ENCODE peak calls at places on chromosomes 11 and 22, in five cellular contexts. U is heart right ventricle, K is PC-3, N is bronchial epithelial cell, B is aorta. W is an unnamed sample. For H3K27me3, the result is how much of the 10 kb centered on the place peaks cover.

GRCh38 chr11:29449280-29450074 is 567.4 kb downstream of the KCNA4 start:
- DNase-seq in U (no peak), B (no peak), N (no peak), K (no peak), W (no peak)

GRCh38 chr11:118928870-118929495 is 3.3 kb upstream of the BCL9L start:
- DNase-seq in K (peak), B (peak), N (no peak), U (peak), W (peak)

GRCh38 chr11:86942212-86942611 is 13.0 kb downstream of the FZD4 start:
- DNase-seq in K (peak), B (no peak), N (no peak), U (no peak), W (no peak)

GRCh38 chr11:33703771-33704170 is 3.1 kb upstream of the C11orf91 start:
- DNase-seq in U (no peak), B (no peak), K (peak), N (peak), W (no peak)

GRCh38 chr11:20161230-20161918 is 1.1 kb upstream of the DBX1 start:
- DNase-seq in K (no peak), N (no peak), U (no peak), B (no peak), W (no peak)

GRCh38 chr11:12981879-12982531 is 27.1 kb upstream of the RASSF10 start:
- DNase-seq in K (no peak), B (no peak), N (peak), U (no peak), W (no peak)

GRCh38 chr11:75311858-75312288 is 39.6 kb downstream of the ARRB1 start:
- DNase-seq in U (peak), K (no peak), B (peak), N (no peak), W (no peak)

GRCh38 chr22:25482868-25483639 is 81.4 kb upstream of the GRK3 start:
- DNase-seq in N (no peak), U (peak), B (no peak), K (no peak), W (no peak)

GRCh38 chr22:20095521-20095920 is 15.5 kb downstream of the DGCR8 start:
- DNase-seq in B (no peak), K (no peak), U (no peak), N (no peak), W (no peak)

GRCh38 chr11:95611827-95612226 is 177.8 kb downstream of the FAM76B start:
- DNase-seq in U (no peak), B (no peak), N (no peak), K (no peak), W (no peak)

GRCh38 chr11:107741044-107741823 is 29.4 kb upstream of the SLN start:
- DNase-seq in B (no peak), K (peak), N (peak), U (no peak), W (no peak)

GRCh38 chr22:42909363-42910058 is 52.4 kb upstream of the ARFGAP3 start:
- DNase-seq in K (no peak), U (no peak), B (no peak), N (no peak), W (no peak)

GRCh38 chr22:20648306-20648903 is 125.5 kb upstream of the SERPIND1 start:
- DNase-seq in B (no peak), U (no peak), K (no peak), N (no peak), W (no peak)

GRCh38 chr11:112922606-112923005 is 38.6 kb upstream of the NCAM1 start:
- DNase-seq in U (no peak), N (no peak), K (no peak), B (no peak), W (no peak)

GRCh38 chr11:87453531-87454089 is 415.9 kb downstream of the TMEM135 start:
- DNase-seq in U (no peak), K (no peak), N (no peak), B (no peak), W (no peak)

GRCh38 chr11:64003807-64004589 is 17.8 kb downstream of the OTUB1 start:
- DNase-seq in N (no peak), K (no peak), B (no peak), U (no peak), W (no peak)

GRCh38 chr11:97973352-97973857 is 1047.3 kb upstream of the CNTN5 start:
- DNase-seq in K (no peak), U (no peak), B (no peak), N (no peak), W (no peak)

GRCh38 chr11:65121447-65121864 is 478 bp downstream of the FAU start:
- DNase-seq in U (no peak), N (no peak), B (peak), K (no peak), W (no peak)

GRCh38 chr22:41943661-41944209 is 3.2 kb downstream of the CENPM start:
- DNase-seq in U (no peak), N (peak), K (peak), B (no peak), W (no peak)

GRCh38 chr11:114163830-114164401 is 104.4 kb downstream of the ZBTB16 start:
- DNase-seq in K (no peak), U (no peak), B (no peak), N (no peak), W (no peak)

GRCh38 chr11:35740061-35740824 is 77.7 kb downstream of the TRIM44 start:
- DNase-seq in B (no peak), N (no peak), K (no peak), U (no peak), W (no peak)

GRCh38 chr22:43126506-43127165 is 16.1 kb downstream of the BIK start:
- DNase-seq in B (no peak), N (peak), K (peak), U (no peak), W (peak)

GRCh38 chr11:7892751-7893356 is 38.2 kb downstream of the OR10A6 start:
- DNase-seq in N (peak), B (no peak), U (no peak), K (peak), W (no peak)

GRCh38 chr11:2271077-2271326 is 614 bp upstream of the ASCL2 start:
- DNase-seq in B (peak), K (no peak), N (no peak), U (peak), W (peak)

GRCh38 chr11:134476435-134477021 is 64.5 kb upstream of the B3GAT1 start:
- DNase-seq in N (no peak), B (no peak), K (peak), U (no peak), W (no peak)

GRCh38 chr22:28899199-28899853 is 16.0 kb downstream of the ZNRF3 start:
- DNase-seq in K (no peak), U (no peak), N (peak), B (peak), W (peak)

GRCh38 chr11:98549571-98549970 is 471.2 kb upstream of the CNTN5 start:
- DNase-seq in U (no peak), N (no peak), K (no peak), B (no peak), W (no peak)

GRCh38 chr11:76824083-76824939 is 36.4 kb upstream of the ACER3 start:
- DNase-seq in N (peak), U (peak), B (no peak), K (peak), W (no peak)

GRCh38 chr11:134513585-134514120 is 101.6 kb upstream of the B3GAT1 start:
- DNase-seq in N (no peak), U (no peak), B (peak), K (no peak), W (peak)

GRCh38 chr11:64893194-64894069 is 15.0 kb upstream of the EHD1 start:
- DNase-seq in K (no peak), N (no peak), B (no peak), U (no peak), W (no peak)

GRCh38 chr22:37906364-37907008 is 389 bp downstream of the MICALL1 start:
- DNase-seq in K (no peak), U (peak), B (peak), N (no peak), W (no peak)

GRCh38 chr11:2803186-2804057 is 82.2 kb downstream of the CDKN1C start:
- DNase-seq in B (peak), N (peak), U (no peak), K (no peak), W (peak)

GRCh38 chr11:94882931-94883330 is 90.4 kb downstream of the CWC15 start:
- DNase-seq in U (no peak), K (no peak), N (peak), B (no peak), W (no peak)

GRCh38 chr22:46366801-46367706 is 31.5 kb downstream of the TRMU start:
- DNase-seq in K (no peak), N (no peak), U (no peak), B (peak), W (no peak)

GRCh38 chr22:20008221-20008995 is 8.2 kb downstream of the ARVCF start:
- DNase-seq in B (peak), N (no peak), U (no peak), K (no peak), W (no peak)

GRCh38 chr11:109945626-109946321 is 147.4 kb upstream of the ZC3H12C start:
- DNase-seq in U (no peak), N (no peak), B (no peak), K (peak), W (no peak)

GRCh38 chr11:69572233-69572860 is 68.6 kb upstream of the CCND1 start:
- DNase-seq in U (no peak), K (no peak), B (no peak), N (no peak), W (no peak)

GRCh38 chr11:71269603-71270511 is 17.5 kb upstream of the SHANK2 start:
- DNase-seq in K (no peak), U (no peak), N (no peak), B (no peak), W (no peak)

DNA sequence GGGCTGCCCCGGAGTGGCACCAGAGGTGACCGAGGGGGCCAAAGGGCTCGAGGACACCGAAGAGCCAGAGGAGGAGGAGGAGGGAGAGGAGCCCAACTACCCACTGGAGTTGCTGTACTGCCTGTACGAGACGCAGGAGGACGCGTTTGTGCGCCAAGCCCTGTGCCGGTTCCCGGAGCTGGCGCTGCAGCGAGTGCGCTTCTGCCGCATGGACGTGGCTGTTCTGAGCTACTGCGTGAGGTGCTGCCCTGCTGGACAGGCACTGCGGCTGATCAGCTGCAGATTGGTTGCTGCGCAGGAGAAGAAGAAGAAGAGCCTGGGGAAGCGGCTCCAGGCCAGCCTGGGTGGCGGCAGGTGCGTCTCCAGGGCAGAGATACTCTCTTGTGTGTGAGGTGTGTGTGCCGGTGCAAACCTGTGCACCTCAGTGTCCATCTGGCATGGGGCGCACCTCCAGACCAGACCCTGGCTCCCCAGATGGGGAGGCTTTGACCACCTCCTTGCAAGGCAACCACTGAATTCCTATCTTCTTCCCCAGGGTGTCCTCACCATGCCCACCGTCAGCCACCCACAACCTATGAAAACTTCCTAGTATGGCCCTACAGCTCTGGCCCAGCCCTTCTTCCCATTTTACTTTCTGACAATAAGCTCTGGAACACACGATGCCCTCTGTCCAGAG is 3.4 kb downstream of the NLRP6 start:
- DNase-seq in B (peak), N (no peak), U (peak), K (no peak), W (no peak)
- H3K4me3 ChIP-seq in B (no peak), N (no peak), U (peak), K (no peak), W (no peak)

GRCh38 chr11:116614306-116615210 is 158.2 kb downstream of the BUD13 start:
- DNase-seq in K (no peak), U (no peak), B (no peak), N (no peak), W (no peak)
- H3K27me3 ChIP-seq in K (half or more), U (under half), B (under half), N (under half), W (under half)

GRCh38 chr11:46216765-46217089 is 60.7 kb upstream of the CREB3L1 start:
- DNase-seq in B (no peak), K (no peak), U (no peak), N (no peak), W (no peak)

GRCh38 chr11:46212720-46213119 is 64.7 kb upstream of the CREB3L1 start:
- DNase-seq in U (no peak), K (peak), B (no peak), N (no peak), W (no peak)

GRCh38 chr11:46215208-46215931 is 62.1 kb upstream of the CREB3L1 start:
- DNase-seq in U (no peak), B (no peak), N (no peak), K (no peak), W (no peak)

GRCh38 chr11:46220313-46220712 is 57.1 kb upstream of the CREB3L1 start:
- DNase-seq in K (no peak), B (no peak), U (no peak), N (no peak), W (no peak)

DNA sequence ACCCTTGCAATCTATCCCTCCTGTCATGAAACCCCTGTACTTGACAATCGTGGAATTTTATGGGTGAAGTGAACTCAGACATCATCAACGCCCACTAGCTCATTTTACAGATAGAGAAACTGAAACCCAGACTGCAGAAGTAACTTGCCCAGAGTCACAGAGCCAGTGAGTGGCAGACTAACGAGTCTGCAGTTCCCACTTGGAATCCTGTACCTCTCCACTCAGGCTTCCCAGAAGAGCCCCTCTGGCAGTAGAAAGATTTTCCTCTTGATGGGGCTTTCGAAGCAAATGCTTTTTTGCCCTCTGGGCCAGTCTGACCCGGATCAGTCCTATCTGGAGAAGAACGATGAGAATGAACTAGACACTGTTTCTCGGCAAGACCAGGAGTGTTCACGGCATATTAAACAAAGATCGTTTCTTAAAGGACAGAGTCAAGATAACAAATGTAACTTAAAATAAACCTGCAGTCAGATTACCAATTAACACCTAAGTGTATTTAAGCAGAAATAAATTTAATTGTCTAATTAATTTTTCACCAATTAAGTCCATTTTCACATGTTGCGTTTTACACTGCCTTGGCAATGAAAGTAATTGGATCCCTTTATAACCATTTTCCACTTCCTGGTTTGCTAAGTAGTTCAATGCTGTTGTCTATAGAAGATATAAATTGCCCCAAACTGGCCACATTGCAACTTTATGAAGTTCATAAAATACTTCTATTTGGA is 61.3 kb upstream of the CREB3L1 start:
- DNase-seq in K (no peak), U (no peak), N (no peak), B (no peak), W (no peak)
- H3K4me3 ChIP-seq in K (no peak), U (peak), N (peak), B (no peak), W (no peak)

GRCh38 chr22:22598144-22598543 is 39.1 kb upstream of the PRAME start:
- DNase-seq in K (no peak), B (no peak), U (no peak), N (no peak), W (no peak)

GRCh38 chr22:22593964-22594656 is 35.0 kb upstream of the PRAME start:
- DNase-seq in B (no peak), N (peak), K (peak), U (no peak), W (no peak)

GRCh38 chr22:22593250-22593649 is 34.2 kb upstream of the PRAME start:
- DNase-seq in N (no peak), B (no peak), K (no peak), U (no peak), W (no peak)

GRCh38 chr22:22591348-22592299 is 32.6 kb upstream of the PRAME start:
- DNase-seq in N (peak), B (no peak), U (no peak), K (peak), W (no peak)

GRCh38 chr22:22595001-22595835 is 36.2 kb upstream of the PRAME start:
- DNase-seq in B (no peak), U (no peak), K (no peak), N (no peak), W (no peak)
- H3K27me3 ChIP-seq in B (under half), U (under half), K (under half), N (under half), W (under half)

W was measured in RWPE2.